ENCODE peak calls at places on chromosomes 16 and 17, in seven cellular contexts. One of them, this sample, is unnamed.

GRCh38 chr16:59573528-59574271 is 839.6 kb upstream of the GOT2 start:
- DNase-seq in head of caudate nucleus: no peak
- DNase-seq in activated CD8-positive, alpha-beta memory T cell treated with anti-CD3 and anti-CD28 coated beads, Interleukin-2, amount 50 U/mL, for 48 hours: no peak
- DNase-seq in activated T-cell treated with anti-CD3 and anti-CD28 coated beads for 1 hour: no peak
- DNase-seq in M059J: peak
- DNase-seq in skeletal muscle cell: peak
- DNase-seq in central memory CD4-positive, alpha-beta T cell: no peak
- DNase-seq in this sample: no peak

GRCh38 chr16:22381392-22381791 is 7.0 kb upstream of the CDR2 start:
- DNase-seq in skeletal muscle cell: no peak
- DNase-seq in M059J: no peak
- DNase-seq in activated CD8-positive, alpha-beta memory T cell treated with anti-CD3 and anti-CD28 coated beads, Interleukin-2, amount 50 U/mL, for 48 hours: no peak
- DNase-seq in central memory CD4-positive, alpha-beta T cell: no peak
- DNase-seq in head of caudate nucleus: no peak
- DNase-seq in activated T-cell treated with anti-CD3 and anti-CD28 coated beads for 1 hour: no peak
- DNase-seq in this sample: no peak

GRCh38 chr17:76156662-76156991 is 15.6 kb upstream of the FOXJ1 start:
- DNase-seq in M059J: no peak
- DNase-seq in central memory CD4-positive, alpha-beta T cell: no peak
- DNase-seq in skeletal muscle cell: no peak
- DNase-seq in activated T-cell treated with anti-CD3 and anti-CD28 coated beads for 1 hour: no peak
- DNase-seq in activated CD8-positive, alpha-beta memory T cell treated with anti-CD3 and anti-CD28 coated beads, Interleukin-2, amount 50 U/mL, for 48 hours: no peak
- DNase-seq in head of caudate nucleus: no peak
- DNase-seq in this sample: no peak

GRCh38 chr17:81027591-81028505 is 7.1 kb upstream of the BAIAP2 start:
- DNase-seq in M059J: no peak
- DNase-seq in activated T-cell treated with anti-CD3 and anti-CD28 coated beads for 1 hour: no peak
- DNase-seq in activated CD8-positive, alpha-beta memory T cell treated with anti-CD3 and anti-CD28 coated beads, Interleukin-2, amount 50 U/mL, for 48 hours: no peak
- DNase-seq in head of caudate nucleus: peak
- DNase-seq in central memory CD4-positive, alpha-beta T cell: no peak
- DNase-seq in skeletal muscle cell: no peak
- DNase-seq in this sample: no peak

GRCh38 chr16:3819741-3820724 is 60.5 kb downstream of the CREBBP start:
- DNase-seq in M059J: peak
- DNase-seq in activated CD8-positive, alpha-beta memory T cell treated with anti-CD3 and anti-CD28 coated beads, Interleukin-2, amount 50 U/mL, for 48 hours: no peak
- DNase-seq in activated T-cell treated with anti-CD3 and anti-CD28 coated beads for 1 hour: no peak
- DNase-seq in central memory CD4-positive, alpha-beta T cell: peak
- DNase-seq in head of caudate nucleus: no peak
- DNase-seq in skeletal muscle cell: peak
- DNase-seq in this sample: peak

GRCh38 chr16:12535535-12536411 is 267.9 kb downstream of the CPPED1 start:
- DNase-seq in head of caudate nucleus: no peak
- DNase-seq in activated CD8-positive, alpha-beta memory T cell treated with anti-CD3 and anti-CD28 coated beads, Interleukin-2, amount 50 U/mL, for 48 hours: peak
- DNase-seq in M059J: peak
- DNase-seq in central memory CD4-positive, alpha-beta T cell: no peak
- DNase-seq in skeletal muscle cell: no peak
- DNase-seq in activated T-cell treated with anti-CD3 and anti-CD28 coated beads for 1 hour: no peak
- DNase-seq in this sample: no peak

GRCh38 chr17:73697872-73698271 is 53.6 kb upstream of the SDK2 start:
- DNase-seq in head of caudate nucleus: no peak
- DNase-seq in activated T-cell treated with anti-CD3 and anti-CD28 coated beads for 1 hour: no peak
- DNase-seq in skeletal muscle cell: no peak
- DNase-seq in M059J: no peak
- DNase-seq in activated CD8-positive, alpha-beta memory T cell treated with anti-CD3 and anti-CD28 coated beads, Interleukin-2, amount 50 U/mL, for 48 hours: peak
- DNase-seq in central memory CD4-positive, alpha-beta T cell: no peak
- DNase-seq in this sample: peak

GRCh38 chr17:59837362-59838195 is 55.2 kb downstream of the TUBD1 start:
- DNase-seq in M059J: peak
- DNase-seq in skeletal muscle cell: peak
- DNase-seq in head of caudate nucleus: peak
- DNase-seq in activated T-cell treated with anti-CD3 and anti-CD28 coated beads for 1 hour: no peak
- DNase-seq in activated CD8-positive, alpha-beta memory T cell treated with anti-CD3 and anti-CD28 coated beads, Interleukin-2, amount 50 U/mL, for 48 hours: no peak
- DNase-seq in central memory CD4-positive, alpha-beta T cell: peak
- DNase-seq in this sample: peak

GRCh38 chr17:59202320-59202719 is 7.5 kb upstream of the SMG8 start:
- DNase-seq in central memory CD4-positive, alpha-beta T cell: no peak
- DNase-seq in head of caudate nucleus: no peak
- DNase-seq in activated T-cell treated with anti-CD3 and anti-CD28 coated beads for 1 hour: no peak
- DNase-seq in activated CD8-positive, alpha-beta memory T cell treated with anti-CD3 and anti-CD28 coated beads, Interleukin-2, amount 50 U/mL, for 48 hours: no peak
- DNase-seq in skeletal muscle cell: no peak
- DNase-seq in M059J: no peak
- DNase-seq in this sample: no peak

GRCh38 chr16:22031483-22032083 is 23.7 kb downstream of the MOSMO start:
- DNase-seq in activated CD8-positive, alpha-beta memory T cell treated with anti-CD3 and anti-CD28 coated beads, Interleukin-2, amount 50 U/mL, for 48 hours: no peak
- DNase-seq in skeletal muscle cell: no peak
- DNase-seq in M059J: no peak
- DNase-seq in activated T-cell treated with anti-CD3 and anti-CD28 coated beads for 1 hour: no peak
- DNase-seq in head of caudate nucleus: no peak
- DNase-seq in central memory CD4-positive, alpha-beta T cell: no peak
- DNase-seq in this sample: no peak

GRCh38 chr17:4748687-4749086 is 9.0 kb upstream of the CXCL16 start:
- DNase-seq in activated CD8-positive, alpha-beta memory T cell treated with anti-CD3 and anti-CD28 coated beads, Interleukin-2, amount 50 U/mL, for 48 hours: no peak
- DNase-seq in central memory CD4-positive, alpha-beta T cell: no peak
- DNase-seq in M059J: no peak
- DNase-seq in skeletal muscle cell: no peak
- DNase-seq in activated T-cell treated with anti-CD3 and anti-CD28 coated beads for 1 hour: no peak
- DNase-seq in head of caudate nucleus: no peak
- DNase-seq in this sample: no peak

GRCh38 chr17:8799001-8799850 is at the start of gene MFSD6L:
- DNase-seq in skeletal muscle cell: no peak
- DNase-seq in central memory CD4-positive, alpha-beta T cell: no peak
- DNase-seq in activated CD8-positive, alpha-beta memory T cell treated with anti-CD3 and anti-CD28 coated beads, Interleukin-2, amount 50 U/mL, for 48 hours: no peak
- DNase-seq in activated T-cell treated with anti-CD3 and anti-CD28 coated beads for 1 hour: no peak
- DNase-seq in head of caudate nucleus: no peak
- DNase-seq in M059J: no peak
- DNase-seq in this sample: peak

This sample was measured in transverse colon.